ENCODE peak calls at places on chromosome 19, in four cellular contexts. B is right cardiac atrium, K is GM23248, U is lower lobe of right lung. C is an unnamed sample.

GRCh38 chr19:31639306-31639705 is 290.1 kb upstream of the TSHZ3 start:
- DNase-seq in U (no peak), B (no peak), K (no peak), C (no peak)

GRCh38 chr19:49019242-49019932 is 2.5 kb upstream of the LHB start:
- DNase-seq in K (peak; percentile 77), B (peak; percentile 89), U (peak; percentile 92), C (no peak)

GRCh38 chr19:51750381-51751124 is 1.1 kb downstream of the FPR1 start:
- DNase-seq in U (no peak), B (no peak), K (peak; percentile 39), C (no peak)

GRCh38 chr19:45781282-45782161 is 768 bp downstream of the DMPK start:
- DNase-seq in K (peak; percentile 61), U (no peak), B (no peak), C (no peak)

GRCh38 chr19:5691930-5692784 is 2.1 kb downstream of the RPL36 start:
- DNase-seq in K (peak; percentile 69), B (peak; percentile 69), U (peak; percentile 46), C (no peak)

GRCh38 chr19:47433121-47433520 is 13.8 kb upstream of the MEIS3 start:
- DNase-seq in K (peak; percentile 61), B (no peak), U (no peak), C (no peak)

GRCh38 chr19:8397746-8398721 is 7.9 kb downstream of the RAB11B start:
- DNase-seq in U (no peak), K (no peak), B (no peak), C (no peak)

GRCh38 chr19:51102991-51103390 is 5.2 kb downstream of the CTU1 start:
- DNase-seq in B (no peak), U (no peak), K (no peak), C (no peak)

GRCh38 chr19:49574206-49574755 is 6.1 kb downstream of the NOSIP start:
- DNase-seq in B (no peak), U (no peak), K (peak; percentile 51), C (no peak)

GRCh38 chr19:55647732-55648656 is at the start of gene CCDC106:
- DNase-seq in U (peak; percentile 79), B (peak; percentile 91), K (peak; percentile 75), C (no peak)

GRCh38 chr19:2494447-2495129 is 18.7 kb downstream of the GADD45B start:
- DNase-seq in U (peak; percentile 83), K (peak; percentile 97), B (peak; percentile 94), C (no peak)

GRCh38 chr19:33675501-33676124 is 53.9 kb downstream of the CHST8 start:
- DNase-seq in U (no peak), K (no peak), B (no peak), C (no peak)

GRCh38 chr19:55549500-55550320 is 4.4 kb upstream of the SBK3 start:
- DNase-seq in B (peak; percentile 71), U (no peak), K (peak; percentile 91), C (peak; percentile 22)

GRCh38 chr19:17889609-17890214 is 18.0 kb downstream of the SLC5A5 start:
- DNase-seq in U (no peak), B (no peak), K (peak; percentile 63), C (no peak)

GRCh38 chr19:39136225-39136940 is 10.8 kb downstream of the PAK4 start:
- DNase-seq in U (no peak), B (no peak), K (no peak), C (no peak)

GRCh38 chr19:48393559-48394330 is at the start of gene GRIN2D:
- DNase-seq in B (peak; percentile 68), K (peak; percentile 68), U (no peak), C (no peak)

GRCh38 chr19:6739884-6740588 is 556 bp downstream of the TRIP10 start:
- DNase-seq in U (peak; percentile 69), K (peak; percentile 57), B (peak; percentile 83), C (no peak)

GRCh38 chr19:58154287-58154678 is 3.7 kb upstream of the ZNF329 start:
- DNase-seq in U (peak; percentile 48), B (peak; percentile 83), K (peak; percentile 75), C (no peak)

GRCh38 chr19:34324320-34324719 is 40.7 kb upstream of the GPI start:
- DNase-seq in U (no peak), B (no peak), K (no peak), C (no peak)

GRCh38 chr19:14006766-14007562 is 844 bp upstream of the RFX1 start:
- DNase-seq in U (peak; percentile 92), K (no peak), B (peak; percentile 96), C (no peak)

GRCh38 chr19:34393629-34394028 is 10.6 kb upstream of the PDCD2L start:
- DNase-seq in U (no peak), B (peak; percentile 58), K (no peak), C (no peak)

GRCh38 chr19:43132696-43133095 is 50.2 kb upstream of the PSG2 start:
- DNase-seq in U (no peak), K (peak; percentile 70), B (no peak), C (no peak)

GRCh38 chr19:19371056-19371455 is 34.4 kb upstream of the GATAD2A start:
- DNase-seq in B (no peak), K (peak; percentile 34), U (no peak), C (no peak)

GRCh38 chr19:38424272-38424671 is 1.7 kb downstream of the RASGRP4 start:
- DNase-seq in B (no peak), U (no peak), K (no peak), C (no peak)

GRCh38 chr19:49403404-49404187 is 15.5 kb downstream of the KASH5 start:
- DNase-seq in U (no peak), B (no peak), K (no peak), C (no peak)

GRCh38 chr19:35399948-35400772 is 29.3 kb downstream of the GPR42 start:
- DNase-seq in K (no peak), B (no peak), U (no peak), C (no peak)

GRCh38 chr19:56119585-56119978 is 1.5 kb downstream of the ZNF787 start:
- DNase-seq in U (no peak), B (no peak), K (peak; percentile 71), C (no peak)

DNA sequence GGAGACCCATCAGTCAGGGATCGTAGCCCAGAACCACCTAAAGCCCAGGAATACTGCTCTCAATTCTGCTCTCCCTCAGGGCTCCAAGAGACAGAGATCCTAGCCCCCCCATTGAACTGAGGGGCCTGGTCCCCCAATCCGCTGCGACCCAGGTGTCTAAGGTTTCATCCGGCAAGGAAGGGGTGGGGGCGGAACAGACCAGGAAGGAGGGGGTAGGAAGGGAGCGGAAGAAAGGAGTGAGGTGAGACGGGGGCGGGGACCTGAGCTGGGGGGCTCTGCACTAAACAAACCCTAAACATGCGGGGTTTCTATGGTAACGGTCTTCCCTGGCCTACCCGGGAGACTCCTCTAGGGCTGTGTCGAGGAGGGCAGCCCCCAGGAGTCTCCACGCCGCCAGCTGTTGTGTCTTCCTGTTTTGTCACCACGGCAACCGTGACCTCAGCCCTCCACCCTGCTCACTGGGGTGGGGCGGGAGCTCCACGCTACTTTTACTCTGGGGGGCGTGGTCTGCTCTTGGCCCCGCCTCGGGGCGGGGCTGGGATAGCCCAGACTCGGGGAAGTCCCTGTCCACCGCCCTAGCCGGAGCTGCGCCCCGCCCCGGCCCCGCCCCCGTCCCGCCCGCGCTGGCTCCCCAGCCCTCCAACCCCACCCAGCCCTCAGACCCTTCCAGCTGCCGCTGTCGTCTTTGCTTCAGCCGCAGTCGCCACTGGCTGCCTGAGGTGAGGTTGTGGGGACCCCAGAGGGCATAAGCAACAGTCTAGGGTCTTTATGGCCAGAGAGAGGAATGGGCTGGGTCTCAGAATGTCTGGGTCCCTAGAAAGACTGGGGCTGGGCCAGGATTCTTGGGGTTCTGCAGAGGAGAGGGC is at the start of gene MYADM:
- DNase-seq in B (peak; percentile 100), K (peak; percentile 99), U (peak; percentile 99), C (peak; percentile 72)
- H3K27ac ChIP-seq in B (peak within 1 kb of the TSS; percentile 100), K (peak within 1 kb of the TSS; percentile 100), U (peak within 1 kb of the TSS; percentile 98), C (peak within 1 kb of the TSS; percentile 63)

GRCh38 chr19:4567584-4568071 is 8.1 kb upstream of the SEMA6B start:
- DNase-seq in K (peak; percentile 41), U (peak; percentile 76), B (peak; percentile 88), C (no peak)
- H3K27ac ChIP-seq in K (no peak overlapping the region), U (no peak overlapping the region), B (no peak overlapping the region), C (no peak overlapping the region)

GRCh38 chr19:23882493-23882892 is 32.2 kb upstream of the ZNF726 start:
- DNase-seq in U (no peak), B (no peak), K (peak; percentile 7), C (no peak)
- H3K27ac ChIP-seq in U (no peak overlapping the region), B (no peak overlapping the region), K (no peak overlapping the region), C (no peak overlapping the region)

GRCh38 chr19:16594131-16594586 is 21.9 kb upstream of the SLC35E1 start:
- DNase-seq in K (no peak), B (no peak), U (no peak), C (no peak)
- H3K27ac ChIP-seq in K (no peak overlapping the region), B (no peak overlapping the region), U (no peak overlapping the region), C (no peak overlapping the region)

DNA sequence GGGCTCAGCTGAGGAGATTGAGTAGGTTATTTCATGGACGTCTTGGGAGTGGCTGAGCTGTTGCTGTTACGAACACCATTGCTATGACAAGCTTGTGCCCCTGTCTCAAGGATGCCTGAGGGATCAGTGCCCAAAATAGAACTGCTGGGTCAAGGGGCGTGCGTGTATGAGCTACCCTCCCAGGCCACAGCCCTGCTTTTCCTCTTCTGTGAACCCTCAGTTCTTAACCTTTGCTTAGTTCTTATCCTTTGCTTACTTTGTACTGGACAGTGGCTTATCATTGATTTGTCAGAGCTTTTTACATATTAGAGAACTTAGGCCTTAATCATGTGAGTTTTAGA is 9.0 kb downstream of the ARHGAP45 start:
- DNase-seq in K (no peak), U (no peak), B (no peak), C (no peak)
- H3K27ac ChIP-seq in K (no peak overlapping the region), U (peak overlapping the region; percentile 69), B (no peak overlapping the region), C (peak overlapping the region; percentile 14)

DNA sequence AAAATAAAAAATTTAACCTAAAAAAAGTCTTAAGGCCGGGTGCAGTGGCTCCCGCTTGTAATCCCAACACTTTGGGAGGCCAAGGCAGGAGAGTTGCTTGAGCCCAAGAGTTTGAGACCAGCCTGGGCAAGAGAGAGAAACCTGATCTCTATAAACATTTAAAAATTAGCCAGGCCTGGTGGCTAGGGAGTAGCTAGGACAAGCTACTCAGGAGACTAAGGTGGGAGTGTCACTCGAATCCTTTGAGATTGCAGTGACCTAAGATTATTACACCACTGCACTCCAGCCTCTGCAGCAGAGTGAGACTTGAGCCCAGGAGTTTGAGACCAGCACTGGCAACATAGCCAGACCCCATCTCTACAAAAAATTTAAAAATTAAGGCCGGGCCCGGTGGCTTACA is 1.1 kb downstream of the CCDC97 start:
- DNase-seq in U (no peak), K (peak; percentile 46), B (no peak), C (no peak)
- H3K27ac ChIP-seq in U (peak overlapping the region; percentile 94), K (peak overlapping the region; percentile 95), B (no peak overlapping the region), C (peak overlapping the region; percentile 95)

DNA sequence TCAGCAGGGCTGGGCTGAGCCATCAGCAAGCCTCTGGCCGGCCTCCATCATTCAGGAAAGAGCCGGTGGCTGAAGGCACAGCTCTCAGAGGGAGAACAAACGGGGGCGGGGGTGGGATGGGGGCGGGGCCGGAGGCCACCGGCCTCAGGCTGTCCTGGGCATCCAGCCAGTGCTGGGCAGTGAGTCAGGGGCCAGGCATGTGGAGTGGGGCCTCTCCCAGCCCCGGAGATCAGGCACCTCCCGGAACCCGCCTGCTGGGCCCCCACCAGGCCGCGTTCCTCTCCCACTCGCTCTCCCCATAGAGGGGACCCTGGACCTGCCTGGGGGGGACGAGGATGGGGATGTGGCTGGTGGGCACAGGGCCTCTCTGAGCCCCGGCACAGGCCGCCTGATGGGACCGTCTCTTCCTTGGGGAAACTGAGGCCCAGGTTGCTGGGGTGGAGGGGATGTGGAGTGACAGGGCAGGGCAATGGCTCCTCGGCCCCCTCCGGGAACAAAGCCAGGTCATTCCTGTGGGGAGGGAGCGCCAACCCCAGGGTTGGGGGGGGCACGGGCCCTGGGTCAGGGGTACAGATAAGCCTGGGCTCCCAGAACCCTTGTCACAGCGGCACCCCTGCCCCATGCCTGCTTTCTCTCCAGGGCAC is 12.9 kb downstream of the SPC24 start:
- DNase-seq in U (peak; percentile 92), B (peak; percentile 97), K (peak; percentile 94), C (no peak)
- H3K27ac ChIP-seq in U (peak overlapping the region; percentile 99), B (peak overlapping the region; percentile 91), K (peak overlapping the region; percentile 94), C (peak overlapping the region; percentile 83)

C was measured in epithelial cell of prostate.